ENCODE peak calls at places on chromosomes 7 and 10, in ten cellular contexts. W is GM20000; E is kidney tubule cell; C is EL; H is GM12865; M is adrenal gland; K is GOT3; G is activated CD8-positive, alpha-beta T cell treated with anti-CD3 and anti-CD28 coated beads for 36 hours; Q is stimulated activated CD4-positive, alpha-beta T cell treated with anti-CD3 and anti-CD28 coated beads, Interleukin-15, amount 100 ng/mL, for 48 hours; N is NCI-H2107. D is an unnamed sample.
A peak's percentile ranks its signal among the peaks of the same experiment; 100 is the strongest.

GRCh38 chr10:27741173-27742091 is 4.2 kb downstream of the MKX start:
- DNase-seq in W (peak; percentile 11), E (no peak), C (no peak), H (no peak), M (no peak), K (no peak), G (peak; percentile 14), Q (no peak), N (no peak), D (no peak)

GRCh38 chr10:110103921-110104461 is 96.2 kb downstream of the ADD3 start:
- DNase-seq in W (no peak), E (no peak), C (no peak), H (no peak), M (no peak), K (no peak), G (no peak), Q (no peak), N (no peak), D (no peak)

GRCh38 chr10:73780966-73781365 is 882 bp upstream of the CHCHD1 start:
- DNase-seq in W (no peak), E (no peak), C (no peak), H (no peak), M (no peak), K (no peak), G (peak; percentile 33), Q (no peak), N (no peak), D (no peak)

GRCh38 chr7:25069900-25070443 is 55.1 kb downstream of the CYCS start:
- DNase-seq in W (peak; percentile 75), E (peak; percentile 86), C (peak; percentile 81), H (peak; percentile 74), M (peak; percentile 34), K (peak; percentile 54), G (peak; percentile 54), Q (peak; percentile 21), N (peak; percentile 52), D (no peak)

GRCh38 chr7:27883726-27884125 is 143.8 kb downstream of the TAX1BP1 start:
- DNase-seq in W (no peak), E (no peak), C (no peak), H (no peak), M (no peak), K (no peak), G (no peak), Q (no peak), N (no peak), D (no peak)

GRCh38 chr10:131206136-131206995 is 105.2 kb downstream of the TCERG1L start:
- DNase-seq in W (no peak), E (no peak), C (no peak), H (no peak), M (no peak), K (no peak), G (no peak), Q (no peak), N (no peak), D (peak; percentile 27)

GRCh38 chr7:28767356-28767755 is 190.8 kb downstream of the TRIL start:
- DNase-seq in W (no peak), E (no peak), C (no peak), H (no peak), M (no peak), K (no peak), G (no peak), Q (no peak), N (no peak), D (no peak)

GRCh38 chr7:108137040-108137439 is 6.9 kb upstream of the LAMB4 start:
- DNase-seq in W (no peak), E (no peak), C (no peak), H (no peak), M (no peak), K (no peak), G (no peak), Q (no peak), N (no peak), D (no peak)

GRCh38 chr10:3838723-3839437 is 53.9 kb upstream of the KLF6 start:
- DNase-seq in W (no peak), E (peak; percentile 23), C (no peak), H (no peak), M (no peak), K (no peak), G (no peak), Q (no peak), N (no peak), D (no peak)

GRCh38 chr7:124590814-124591213 is 174.8 kb downstream of the GPR37 start:
- DNase-seq in W (no peak), E (no peak), C (no peak), H (no peak), M (no peak), K (no peak), G (no peak), Q (no peak), N (no peak), D (no peak)

GRCh38 chr7:90749262-90749661 is 153.1 kb downstream of the CDK14 start:
- DNase-seq in W (no peak), E (no peak), C (no peak), H (no peak), M (no peak), K (no peak), G (no peak), Q (no peak), N (no peak), D (no peak)

GRCh38 chr10:79159141-79159619 is 90.4 kb downstream of the ZMIZ1 start:
- DNase-seq in W (no peak), E (peak; percentile 87), C (peak; percentile 89), H (no peak), M (no peak), K (no peak), G (no peak), Q (no peak), N (no peak), D (no peak)

GRCh38 chr10:49359349-49360231 is 36.3 kb downstream of the DRGX start:
- DNase-seq in W (no peak), E (peak; percentile 5), C (peak; percentile 56), H (no peak), M (no peak), K (no peak), G (no peak), Q (no peak), N (no peak), D (no peak)

GRCh38 chr7:17041324-17041723 is 159.5 kb upstream of the AGR3 start:
- DNase-seq in W (no peak), E (peak; percentile 74), C (peak; percentile 90), H (no peak), M (no peak), K (no peak), G (no peak), Q (no peak), N (no peak), D (no peak)

GRCh38 chr10:88066876-88067275 is 203.5 kb downstream of the PTEN start:
- DNase-seq in W (no peak), E (no peak), C (no peak), H (peak; percentile 92), M (no peak), K (no peak), G (peak; percentile 39), Q (no peak), N (no peak), D (no peak)

GRCh38 chr7:139041378-139042053 is 5.7 kb upstream of the ZC3HAV1L start:
- DNase-seq in W (no peak), E (no peak), C (no peak), H (no peak), M (no peak), K (no peak), G (no peak), Q (no peak), N (no peak), D (no peak)

GRCh38 chr7:2607122-2607912 is 24.5 kb upstream of the TTYH3 start:
- DNase-seq in W (peak; percentile 25), E (no peak), C (no peak), H (no peak), M (no peak), K (no peak), G (no peak), Q (no peak), N (no peak), D (no peak)

GRCh38 chr7:94043299-94043698 is 39.1 kb upstream of the BET1 start:
- DNase-seq in W (no peak), E (peak; percentile 69), C (peak; percentile 61), H (no peak), M (no peak), K (no peak), G (no peak), Q (no peak), N (no peak), D (no peak)

GRCh38 chr7:82705831-82706230 is 262.3 kb upstream of the CACNA2D1 start:
- DNase-seq in W (no peak), E (no peak), C (no peak), H (no peak), M (no peak), K (no peak), G (no peak), Q (no peak), N (no peak), D (no peak)

GRCh38 chr10:71038921-71039320 is 150.6 kb upstream of the PCBD1 start:
- DNase-seq in W (no peak), E (no peak), C (no peak), H (no peak), M (no peak), K (no peak), G (no peak), Q (no peak), N (no peak), D (no peak)

GRCh38 chr10:55374060-55374459 is 573.0 kb upstream of the PCDH15 start:
- DNase-seq in W (no peak), E (no peak), C (no peak), H (no peak), M (peak; percentile 27), K (no peak), G (no peak), Q (no peak), N (no peak), D (no peak)

GRCh38 chr10:60914676-60915075 is 29.3 kb downstream of the RHOBTB1 start:
- DNase-seq in W (no peak), E (peak; percentile 88), C (peak; percentile 97), H (no peak), M (no peak), K (no peak), G (no peak), Q (no peak), N (no peak), D (no peak)

GRCh38 chr10:16644146-16644545 is 122.5 kb upstream of the C1QL3 start:
- DNase-seq in W (no peak), E (peak; percentile 48), C (peak; percentile 67), H (no peak), M (no peak), K (no peak), G (no peak), Q (no peak), N (no peak), D (no peak)

GRCh38 chr7:981793-982510 is 1.0 kb upstream of the CYP2W1 start:
- DNase-seq in W (no peak), E (no peak), C (no peak), H (no peak), M (no peak), K (no peak), G (no peak), Q (no peak), N (no peak), D (peak; percentile 76)

GRCh38 chr7:42650701-42651100 is 261.2 kb downstream of the C7orf25 start:
- DNase-seq in W (no peak), E (no peak), C (no peak), H (no peak), M (no peak), K (no peak), G (no peak), Q (no peak), N (no peak), D (no peak)

GRCh38 chr7:112036071-112036470 is 170.1 kb downstream of the DOCK4 start:
- DNase-seq in W (no peak), E (no peak), C (peak; percentile 3), H (no peak), M (no peak), K (no peak), G (no peak), Q (no peak), N (no peak), D (no peak)

GRCh38 chr10:22705534-22705933 is 8.8 kb downstream of the PIP4K2A start:
- DNase-seq in W (no peak), E (no peak), C (no peak), H (no peak), M (no peak), K (no peak), G (no peak), Q (no peak), N (no peak), D (no peak)

GRCh38 chr10:22603581-22603980 is 110.8 kb downstream of the PIP4K2A start:
- DNase-seq in W (no peak), E (no peak), C (no peak), H (no peak), M (no peak), K (no peak), G (no peak), Q (no peak), N (no peak), D (no peak)